ENCODE peak calls at places on chromosomes 4 and X, in seven cellular contexts. One of them, this sample, is unnamed.

GRCh38 chr4:54937501-54937900 is 187.9 kb downstream of the KDR start:
- DNase-seq in CD4-positive, CD25-positive, alpha-beta regulatory T cell: no peak
- DNase-seq in hepatic stellate cell: no peak
- DNase-seq in SHP77 treated with DMSO at 0.1 percent for 48 hours: no peak
- DNase-seq in iPS-NIHi11: no peak
- DNase-seq in stimulated activated CD8-positive, alpha-beta memory T cell treated with anti-CD3 and anti-CD28 coated beads, Interleukin-7, amount 100 ng/mL, for 24 hours: no peak
- DNase-seq in LoVo: no peak
- DNase-seq in this sample: peak

GRCh38 chr4:186787536-186787935 is 63.9 kb upstream of the FAT1 start:
- DNase-seq in CD4-positive, CD25-positive, alpha-beta regulatory T cell: no peak
- DNase-seq in hepatic stellate cell: no peak
- DNase-seq in SHP77 treated with DMSO at 0.1 percent for 48 hours: no peak
- DNase-seq in iPS-NIHi11: no peak
- DNase-seq in stimulated activated CD8-positive, alpha-beta memory T cell treated with anti-CD3 and anti-CD28 coated beads, Interleukin-7, amount 100 ng/mL, for 24 hours: no peak
- DNase-seq in LoVo: peak
- DNase-seq in this sample: no peak

GRCh38 chr4:55214172-55214571 is 88.8 kb upstream of the KDR start:
- DNase-seq in CD4-positive, CD25-positive, alpha-beta regulatory T cell: no peak
- DNase-seq in hepatic stellate cell: no peak
- DNase-seq in SHP77 treated with DMSO at 0.1 percent for 48 hours: no peak
- DNase-seq in iPS-NIHi11: peak
- DNase-seq in stimulated activated CD8-positive, alpha-beta memory T cell treated with anti-CD3 and anti-CD28 coated beads, Interleukin-7, amount 100 ng/mL, for 24 hours: no peak
- DNase-seq in LoVo: no peak
- DNase-seq in this sample: no peak

GRCh38 chr4:109818268-109818667 is 2.7 kb downstream of the GAR1 start:
- DNase-seq in CD4-positive, CD25-positive, alpha-beta regulatory T cell: no peak
- DNase-seq in hepatic stellate cell: no peak
- DNase-seq in SHP77 treated with DMSO at 0.1 percent for 48 hours: no peak
- DNase-seq in iPS-NIHi11: no peak
- DNase-seq in stimulated activated CD8-positive, alpha-beta memory T cell treated with anti-CD3 and anti-CD28 coated beads, Interleukin-7, amount 100 ng/mL, for 24 hours: no peak
- DNase-seq in LoVo: no peak
- DNase-seq in this sample: no peak

GRCh38 chr4:21768349-21769310 is 179.9 kb downstream of the KCNIP4 start:
- DNase-seq in CD4-positive, CD25-positive, alpha-beta regulatory T cell: no peak
- DNase-seq in hepatic stellate cell: no peak
- DNase-seq in SHP77 treated with DMSO at 0.1 percent for 48 hours: no peak
- DNase-seq in iPS-NIHi11: peak
- DNase-seq in stimulated activated CD8-positive, alpha-beta memory T cell treated with anti-CD3 and anti-CD28 coated beads, Interleukin-7, amount 100 ng/mL, for 24 hours: no peak
- DNase-seq in LoVo: peak
- DNase-seq in this sample: peak

GRCh38 chr4:87555751-87556619 is 26.8 kb upstream of the SPARCL1 start:
- DNase-seq in CD4-positive, CD25-positive, alpha-beta regulatory T cell: no peak
- DNase-seq in hepatic stellate cell: peak
- DNase-seq in SHP77 treated with DMSO at 0.1 percent for 48 hours: no peak
- DNase-seq in iPS-NIHi11: no peak
- DNase-seq in stimulated activated CD8-positive, alpha-beta memory T cell treated with anti-CD3 and anti-CD28 coated beads, Interleukin-7, amount 100 ng/mL, for 24 hours: no peak
- DNase-seq in LoVo: no peak
- DNase-seq in this sample: no peak

GRCh38 chrX:136781180-136781797 is 557 bp upstream of the ARHGEF6 start:
- DNase-seq in CD4-positive, CD25-positive, alpha-beta regulatory T cell: no peak
- DNase-seq in hepatic stellate cell: no peak
- DNase-seq in SHP77 treated with DMSO at 0.1 percent for 48 hours: no peak
- DNase-seq in iPS-NIHi11: no peak
- DNase-seq in stimulated activated CD8-positive, alpha-beta memory T cell treated with anti-CD3 and anti-CD28 coated beads, Interleukin-7, amount 100 ng/mL, for 24 hours: no peak
- DNase-seq in LoVo: no peak
- DNase-seq in this sample: no peak

GRCh38 chr4:176949022-176949421 is 156.3 kb upstream of the VEGFC start:
- DNase-seq in CD4-positive, CD25-positive, alpha-beta regulatory T cell: no peak
- DNase-seq in hepatic stellate cell: no peak
- DNase-seq in SHP77 treated with DMSO at 0.1 percent for 48 hours: no peak
- DNase-seq in iPS-NIHi11: no peak
- DNase-seq in stimulated activated CD8-positive, alpha-beta memory T cell treated with anti-CD3 and anti-CD28 coated beads, Interleukin-7, amount 100 ng/mL, for 24 hours: no peak
- DNase-seq in LoVo: no peak
- DNase-seq in this sample: no peak

GRCh38 chrX:124229374-124229773 is 103.1 kb upstream of the TEX13D start:
- DNase-seq in CD4-positive, CD25-positive, alpha-beta regulatory T cell: no peak
- DNase-seq in hepatic stellate cell: no peak
- DNase-seq in SHP77 treated with DMSO at 0.1 percent for 48 hours: no peak
- DNase-seq in iPS-NIHi11: no peak
- DNase-seq in stimulated activated CD8-positive, alpha-beta memory T cell treated with anti-CD3 and anti-CD28 coated beads, Interleukin-7, amount 100 ng/mL, for 24 hours: no peak
- DNase-seq in LoVo: no peak
- DNase-seq in this sample: no peak

GRCh38 chrX:7054219-7055206 is 93.0 kb upstream of the STS start:
- DNase-seq in CD4-positive, CD25-positive, alpha-beta regulatory T cell: no peak
- DNase-seq in hepatic stellate cell: no peak
- DNase-seq in SHP77 treated with DMSO at 0.1 percent for 48 hours: peak
- DNase-seq in iPS-NIHi11: no peak
- DNase-seq in stimulated activated CD8-positive, alpha-beta memory T cell treated with anti-CD3 and anti-CD28 coated beads, Interleukin-7, amount 100 ng/mL, for 24 hours: no peak
- DNase-seq in LoVo: no peak
- DNase-seq in this sample: no peak

GRCh38 chr4:173934201-173934600 is 349.3 kb downstream of the FBXO8 start:
- DNase-seq in CD4-positive, CD25-positive, alpha-beta regulatory T cell: no peak
- DNase-seq in hepatic stellate cell: no peak
- DNase-seq in SHP77 treated with DMSO at 0.1 percent for 48 hours: no peak
- DNase-seq in iPS-NIHi11: no peak
- DNase-seq in stimulated activated CD8-positive, alpha-beta memory T cell treated with anti-CD3 and anti-CD28 coated beads, Interleukin-7, amount 100 ng/mL, for 24 hours: no peak
- DNase-seq in LoVo: no peak
- DNase-seq in this sample: no peak

GRCh38 chr4:162011039-162011438 is 152.8 kb downstream of the FSTL5 start:
- DNase-seq in CD4-positive, CD25-positive, alpha-beta regulatory T cell: no peak
- DNase-seq in hepatic stellate cell: no peak
- DNase-seq in SHP77 treated with DMSO at 0.1 percent for 48 hours: no peak
- DNase-seq in iPS-NIHi11: no peak
- DNase-seq in stimulated activated CD8-positive, alpha-beta memory T cell treated with anti-CD3 and anti-CD28 coated beads, Interleukin-7, amount 100 ng/mL, for 24 hours: no peak
- DNase-seq in LoVo: no peak
- DNase-seq in this sample: no peak

GRCh38 chr4:147547314-147548056 is 66.6 kb downstream of the EDNRA start:
- DNase-seq in CD4-positive, CD25-positive, alpha-beta regulatory T cell: no peak
- DNase-seq in hepatic stellate cell: peak
- DNase-seq in SHP77 treated with DMSO at 0.1 percent for 48 hours: no peak
- DNase-seq in iPS-NIHi11: no peak
- DNase-seq in stimulated activated CD8-positive, alpha-beta memory T cell treated with anti-CD3 and anti-CD28 coated beads, Interleukin-7, amount 100 ng/mL, for 24 hours: no peak
- DNase-seq in LoVo: no peak
- DNase-seq in this sample: no peak

GRCh38 chrX:49878128-49878833 is 1.0 kb upstream of the USP27X start:
- DNase-seq in CD4-positive, CD25-positive, alpha-beta regulatory T cell: no peak
- DNase-seq in hepatic stellate cell: no peak
- DNase-seq in SHP77 treated with DMSO at 0.1 percent for 48 hours: no peak
- DNase-seq in iPS-NIHi11: no peak
- DNase-seq in stimulated activated CD8-positive, alpha-beta memory T cell treated with anti-CD3 and anti-CD28 coated beads, Interleukin-7, amount 100 ng/mL, for 24 hours: no peak
- DNase-seq in LoVo: no peak
- DNase-seq in this sample: no peak

GRCh38 chr4:14431155-14432134 is 570.8 kb upstream of the CPEB2 start:
- DNase-seq in CD4-positive, CD25-positive, alpha-beta regulatory T cell: no peak
- DNase-seq in hepatic stellate cell: no peak
- DNase-seq in SHP77 treated with DMSO at 0.1 percent for 48 hours: no peak
- DNase-seq in iPS-NIHi11: no peak
- DNase-seq in stimulated activated CD8-positive, alpha-beta memory T cell treated with anti-CD3 and anti-CD28 coated beads, Interleukin-7, amount 100 ng/mL, for 24 hours: no peak
- DNase-seq in LoVo: no peak
- DNase-seq in this sample: no peak

GRCh38 chr4:176492648-176493302 is 173.0 kb downstream of the SPCS3 start:
- DNase-seq in CD4-positive, CD25-positive, alpha-beta regulatory T cell: no peak
- DNase-seq in hepatic stellate cell: no peak
- DNase-seq in SHP77 treated with DMSO at 0.1 percent for 48 hours: no peak
- DNase-seq in iPS-NIHi11: no peak
- DNase-seq in stimulated activated CD8-positive, alpha-beta memory T cell treated with anti-CD3 and anti-CD28 coated beads, Interleukin-7, amount 100 ng/mL, for 24 hours: no peak
- DNase-seq in LoVo: peak
- DNase-seq in this sample: no peak

GRCh38 chrX:4380710-4381109 is 667.3 kb upstream of the PRKX start:
- DNase-seq in CD4-positive, CD25-positive, alpha-beta regulatory T cell: no peak
- DNase-seq in hepatic stellate cell: no peak
- DNase-seq in SHP77 treated with DMSO at 0.1 percent for 48 hours: no peak
- DNase-seq in iPS-NIHi11: no peak
- DNase-seq in stimulated activated CD8-positive, alpha-beta memory T cell treated with anti-CD3 and anti-CD28 coated beads, Interleukin-7, amount 100 ng/mL, for 24 hours: no peak
- DNase-seq in LoVo: no peak
- DNase-seq in this sample: no peak

GRCh38 chrX:506341-506740 is 119.6 kb upstream of the PPP2R3B start:
- DNase-seq in CD4-positive, CD25-positive, alpha-beta regulatory T cell: no peak
- DNase-seq in hepatic stellate cell: no peak
- DNase-seq in SHP77 treated with DMSO at 0.1 percent for 48 hours: no peak
- DNase-seq in iPS-NIHi11: no peak
- DNase-seq in stimulated activated CD8-positive, alpha-beta memory T cell treated with anti-CD3 and anti-CD28 coated beads, Interleukin-7, amount 100 ng/mL, for 24 hours: no peak
- DNase-seq in LoVo: no peak
- DNase-seq in this sample: no peak